ENCODE peak calls at places on chromosomes 7 and 10, in seven cellular contexts. One of them, this sample, is unnamed.

GRCh38 chr10:124150807-124151417 is 57.5 kb upstream of the CHST15 start:
- DNase-seq in IMR-90: no peak
- DNase-seq in adrenal gland: no peak
- DNase-seq in PC-3: no peak
- DNase-seq in left ventricle myocardium inferior: no peak
- DNase-seq in upper lobe of right lung: no peak
- DNase-seq in sigmoid colon: peak; percentile 46
- DNase-seq in this sample: no peak

GRCh38 chr10:95391570-95392249 is 100.9 kb upstream of the PDLIM1 start:
- DNase-seq in IMR-90: peak; percentile 46
- DNase-seq in adrenal gland: no peak
- DNase-seq in PC-3: peak; percentile 19
- DNase-seq in left ventricle myocardium inferior: no peak
- DNase-seq in upper lobe of right lung: no peak
- DNase-seq in sigmoid colon: no peak
- DNase-seq in this sample: no peak

GRCh38 chr7:33903770-33904679 is 1.3 kb upstream of the BMPER start:
- DNase-seq in IMR-90: peak; percentile 45
- DNase-seq in adrenal gland: peak; percentile 20
- DNase-seq in PC-3: no peak
- DNase-seq in left ventricle myocardium inferior: peak; percentile 41
- DNase-seq in upper lobe of right lung: peak; percentile 67
- DNase-seq in sigmoid colon: peak; percentile 67
- DNase-seq in this sample: no peak

GRCh38 chr10:129939416-129940275 is 24.4 kb downstream of the EBF3 start:
- DNase-seq in IMR-90: no peak
- DNase-seq in adrenal gland: no peak
- DNase-seq in PC-3: no peak
- DNase-seq in left ventricle myocardium inferior: peak; percentile 6
- DNase-seq in upper lobe of right lung: no peak
- DNase-seq in sigmoid colon: peak; percentile 35
- DNase-seq in this sample: no peak

GRCh38 chr7:64515330-64515729 is 47.5 kb downstream of the ZNF680 start:
- DNase-seq in IMR-90: no peak
- DNase-seq in adrenal gland: no peak
- DNase-seq in PC-3: peak; percentile 8
- DNase-seq in left ventricle myocardium inferior: no peak
- DNase-seq in upper lobe of right lung: no peak
- DNase-seq in sigmoid colon: no peak
- DNase-seq in this sample: no peak

GRCh38 chr7:20307901-20308300 is 22.8 kb upstream of the ITGB8 start:
- DNase-seq in IMR-90: no peak
- DNase-seq in adrenal gland: no peak
- DNase-seq in PC-3: no peak
- DNase-seq in left ventricle myocardium inferior: no peak
- DNase-seq in upper lobe of right lung: no peak
- DNase-seq in sigmoid colon: no peak
- DNase-seq in this sample: no peak

GRCh38 chr7:34662058-34662457 is 4.0 kb downstream of the NPSR1 start:
- DNase-seq in IMR-90: no peak
- DNase-seq in adrenal gland: no peak
- DNase-seq in PC-3: no peak
- DNase-seq in left ventricle myocardium inferior: no peak
- DNase-seq in upper lobe of right lung: no peak
- DNase-seq in sigmoid colon: no peak
- DNase-seq in this sample: no peak

GRCh38 chr10:50937230-50937907 is 51.9 kb upstream of the A1CF start:
- DNase-seq in IMR-90: peak; percentile 61
- DNase-seq in adrenal gland: no peak
- DNase-seq in PC-3: peak; percentile 90
- DNase-seq in left ventricle myocardium inferior: no peak
- DNase-seq in upper lobe of right lung: no peak
- DNase-seq in sigmoid colon: no peak
- DNase-seq in this sample: peak; percentile 70

GRCh38 chr7:37297546-37297945 is 151.1 kb downstream of the ELMO1 start:
- DNase-seq in IMR-90: no peak
- DNase-seq in adrenal gland: no peak
- DNase-seq in PC-3: no peak
- DNase-seq in left ventricle myocardium inferior: no peak
- DNase-seq in upper lobe of right lung: no peak
- DNase-seq in sigmoid colon: no peak
- DNase-seq in this sample: no peak

GRCh38 chr10:62681211-62681940 is 123.1 kb upstream of the ADO start:
- DNase-seq in IMR-90: no peak
- DNase-seq in adrenal gland: no peak
- DNase-seq in PC-3: no peak
- DNase-seq in left ventricle myocardium inferior: no peak
- DNase-seq in upper lobe of right lung: no peak
- DNase-seq in sigmoid colon: no peak
- DNase-seq in this sample: peak; percentile 27

GRCh38 chr7:105196473-105196872 is 182.5 kb downstream of the KMT2E start:
- DNase-seq in IMR-90: peak; percentile 22
- DNase-seq in adrenal gland: no peak
- DNase-seq in PC-3: no peak
- DNase-seq in left ventricle myocardium inferior: no peak
- DNase-seq in upper lobe of right lung: no peak
- DNase-seq in sigmoid colon: no peak
- DNase-seq in this sample: no peak

GRCh38 chr10:23556727-23557440 is 118.0 kb downstream of the OTUD1 start:
- DNase-seq in IMR-90: peak; percentile 5
- DNase-seq in adrenal gland: no peak
- DNase-seq in PC-3: peak; percentile 54
- DNase-seq in left ventricle myocardium inferior: no peak
- DNase-seq in upper lobe of right lung: no peak
- DNase-seq in sigmoid colon: no peak
- DNase-seq in this sample: no peak

GRCh38 chr10:126166797-126167196 is 221.5 kb downstream of the ADAM12 start:
- DNase-seq in IMR-90: no peak
- DNase-seq in adrenal gland: no peak
- DNase-seq in PC-3: no peak
- DNase-seq in left ventricle myocardium inferior: no peak
- DNase-seq in upper lobe of right lung: no peak
- DNase-seq in sigmoid colon: no peak
- DNase-seq in this sample: no peak

GRCh38 chr10:86969421-86970041 is 1.2 kb downstream of the ADIRF start:
- DNase-seq in IMR-90: peak; percentile 57
- DNase-seq in adrenal gland: peak; percentile 28
- DNase-seq in PC-3: peak; percentile 65
- DNase-seq in left ventricle myocardium inferior: peak; percentile 20
- DNase-seq in upper lobe of right lung: no peak
- DNase-seq in sigmoid colon: peak; percentile 73
- DNase-seq in this sample: peak; percentile 40
- H3K4me1 ChIP-seq in IMR-90: peaks cover 36% of the 10 kb centered on the region
- H3K4me1 ChIP-seq in adrenal gland: peaks cover 33% of the 10 kb centered on the region
- H3K4me1 ChIP-seq in PC-3: peaks cover 59% of the 10 kb centered on the region
- H3K4me1 ChIP-seq in left ventricle myocardium inferior: peaks cover 64% of the 10 kb centered on the region
- H3K4me1 ChIP-seq in upper lobe of right lung: peaks cover 44% of the 10 kb centered on the region
- H3K4me1 ChIP-seq in sigmoid colon: peaks cover 57% of the 10 kb centered on the region
- H3K4me1 ChIP-seq in this sample: peaks cover 5% of the 10 kb centered on the region

GRCh38 chr10:118986815-118987790 is 42.4 kb upstream of the NANOS1 start:
- DNase-seq in IMR-90: no peak
- DNase-seq in adrenal gland: no peak
- DNase-seq in PC-3: no peak
- DNase-seq in left ventricle myocardium inferior: no peak
- DNase-seq in upper lobe of right lung: no peak
- DNase-seq in sigmoid colon: no peak
- DNase-seq in this sample: no peak
- H3K27ac ChIP-seq in IMR-90: no peak overlapping the region
- H3K27ac ChIP-seq in adrenal gland: no peak overlapping the region
- H3K27ac ChIP-seq in PC-3: no peak overlapping the region
- H3K27ac ChIP-seq in left ventricle myocardium inferior: no peak overlapping the region
- H3K27ac ChIP-seq in upper lobe of right lung: no peak overlapping the region
- H3K27ac ChIP-seq in sigmoid colon: no peak overlapping the region
- H3K27ac ChIP-seq in this sample: no peak overlapping the region

GRCh38 chr7:2996141-2996540 is 47.5 kb downstream of the CARD11 start:
- DNase-seq in IMR-90: no peak
- DNase-seq in adrenal gland: no peak
- DNase-seq in PC-3: no peak
- DNase-seq in left ventricle myocardium inferior: no peak
- DNase-seq in upper lobe of right lung: peak; percentile 5
- DNase-seq in sigmoid colon: peak; percentile 39
- DNase-seq in this sample: no peak

GRCh38 chr7:2999078-2999500 is 44.6 kb downstream of the CARD11 start:
- DNase-seq in IMR-90: no peak
- DNase-seq in adrenal gland: no peak
- DNase-seq in PC-3: no peak
- DNase-seq in left ventricle myocardium inferior: no peak
- DNase-seq in upper lobe of right lung: peak; percentile 30
- DNase-seq in sigmoid colon: peak; percentile 13
- DNase-seq in this sample: peak; percentile 58

GRCh38 chr7:3000566-3000965 is 43.1 kb downstream of the CARD11 start:
- DNase-seq in IMR-90: no peak
- DNase-seq in adrenal gland: no peak
- DNase-seq in PC-3: no peak
- DNase-seq in left ventricle myocardium inferior: no peak
- DNase-seq in upper lobe of right lung: peak; percentile 34
- DNase-seq in sigmoid colon: peak; percentile 25
- DNase-seq in this sample: no peak

GRCh38 chr7:2993868-2994267 is 49.8 kb downstream of the CARD11 start:
- DNase-seq in IMR-90: no peak
- DNase-seq in adrenal gland: no peak
- DNase-seq in PC-3: no peak
- DNase-seq in left ventricle myocardium inferior: no peak
- DNase-seq in upper lobe of right lung: no peak
- DNase-seq in sigmoid colon: peak; percentile 18
- DNase-seq in this sample: peak; percentile 81

DNA sequence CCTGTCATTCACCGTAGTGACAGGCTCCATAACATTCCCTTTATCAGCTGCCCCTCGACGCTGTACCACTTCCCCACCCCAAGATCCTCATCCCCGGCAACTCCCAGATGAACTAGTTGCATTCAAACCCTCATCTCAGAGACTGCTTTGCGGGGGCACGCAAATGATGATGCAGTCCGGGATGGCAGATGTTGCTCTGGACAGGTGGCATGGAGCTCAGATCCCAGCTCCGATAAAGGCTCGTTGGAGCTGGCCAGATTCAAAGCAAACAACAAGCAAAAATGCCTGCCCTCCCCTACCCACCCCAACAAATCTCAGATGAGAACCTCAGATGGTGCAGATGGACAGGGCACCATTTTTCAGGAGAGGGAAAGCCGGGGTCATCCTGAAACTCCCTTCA is 46.7 kb downstream of the CARD11 start:
- DNase-seq in IMR-90: no peak
- DNase-seq in adrenal gland: no peak
- DNase-seq in PC-3: no peak
- DNase-seq in left ventricle myocardium inferior: no peak
- DNase-seq in upper lobe of right lung: no peak
- DNase-seq in sigmoid colon: peak; percentile 48
- DNase-seq in this sample: no peak
- H3K4me3 ChIP-seq in IMR-90: no peak overlapping the region
- H3K4me3 ChIP-seq in adrenal gland: no peak overlapping the region
- H3K4me3 ChIP-seq in PC-3: no peak overlapping the region
- H3K4me3 ChIP-seq in left ventricle myocardium inferior: no peak overlapping the region
- H3K4me3 ChIP-seq in upper lobe of right lung: no peak overlapping the region
- H3K4me3 ChIP-seq in sigmoid colon: no peak overlapping the region
- H3K4me3 ChIP-seq in this sample: no peak overlapping the region

GRCh38 chr10:101063162-101063525 is 1.4 kb downstream of the KAZALD1 start:
- DNase-seq in IMR-90: no peak
- DNase-seq in adrenal gland: no peak
- DNase-seq in PC-3: no peak
- DNase-seq in left ventricle myocardium inferior: no peak
- DNase-seq in upper lobe of right lung: no peak
- DNase-seq in sigmoid colon: no peak
- DNase-seq in this sample: no peak

GRCh38 chr10:101065479-101066145 is 3.8 kb downstream of the KAZALD1 start:
- DNase-seq in IMR-90: peak; percentile 68
- DNase-seq in adrenal gland: no peak
- DNase-seq in PC-3: no peak
- DNase-seq in left ventricle myocardium inferior: no peak
- DNase-seq in upper lobe of right lung: no peak
- DNase-seq in sigmoid colon: no peak
- DNase-seq in this sample: peak; percentile 54

GRCh38 chr10:101066146-101066889 is 4.5 kb downstream of the KAZALD1 start:
- DNase-seq in IMR-90: peak; percentile 57
- DNase-seq in adrenal gland: no peak
- DNase-seq in PC-3: peak; percentile 80
- DNase-seq in left ventricle myocardium inferior: peak; percentile 83
- DNase-seq in upper lobe of right lung: peak; percentile 92
- DNase-seq in sigmoid colon: peak; percentile 82
- DNase-seq in this sample: peak; percentile 96

GRCh38 chr10:101063548-101064414 is 2.0 kb downstream of the KAZALD1 start:
- DNase-seq in IMR-90: no peak
- DNase-seq in adrenal gland: no peak
- DNase-seq in PC-3: no peak
- DNase-seq in left ventricle myocardium inferior: no peak
- DNase-seq in upper lobe of right lung: no peak
- DNase-seq in sigmoid colon: no peak
- DNase-seq in this sample: no peak

DNA sequence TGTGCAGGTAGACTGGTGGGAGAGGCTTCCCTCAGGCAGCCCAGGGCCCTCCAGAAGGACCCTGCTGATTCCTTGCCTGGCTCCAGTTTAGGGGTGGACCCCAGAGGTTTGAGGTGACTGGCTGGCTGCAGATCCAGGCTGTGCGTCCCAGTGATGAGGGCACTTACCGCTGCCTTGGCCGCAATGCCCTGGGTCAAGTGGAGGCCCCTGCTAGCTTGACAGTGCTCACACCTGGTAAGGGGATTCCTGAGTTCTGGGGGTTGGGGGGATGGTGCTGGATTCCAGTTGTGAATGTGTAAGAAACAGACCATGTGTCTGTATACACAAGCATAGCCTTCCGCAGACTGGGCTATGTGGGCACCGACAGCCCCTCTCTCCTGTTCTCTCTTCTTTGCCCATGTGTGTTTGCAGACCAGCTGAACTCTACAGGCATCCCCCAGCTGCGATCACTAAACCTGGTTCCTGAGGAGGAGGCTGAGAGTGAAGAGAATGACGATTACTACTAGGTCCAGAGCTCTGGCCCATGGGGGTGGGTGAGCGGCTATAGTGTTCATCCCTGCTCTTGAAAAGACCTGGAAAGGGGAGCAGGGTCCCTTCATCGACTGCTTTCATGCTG is 2.7 kb downstream of the KAZALD1 start:
- DNase-seq in IMR-90: no peak
- DNase-seq in adrenal gland: no peak
- DNase-seq in PC-3: no peak
- DNase-seq in left ventricle myocardium inferior: no peak
- DNase-seq in upper lobe of right lung: no peak
- DNase-seq in sigmoid colon: no peak
- DNase-seq in this sample: no peak
- H3K4me1 ChIP-seq in IMR-90: peaks cover 22% of the 10 kb centered on the region
- H3K4me1 ChIP-seq in adrenal gland: peaks cover 23% of the 10 kb centered on the region
- H3K4me1 ChIP-seq in PC-3: peaks cover 36% of the 10 kb centered on the region
- H3K4me1 ChIP-seq in left ventricle myocardium inferior: peaks cover 84% of the 10 kb centered on the region
- H3K4me1 ChIP-seq in upper lobe of right lung: peaks cover 54% of the 10 kb centered on the region
- H3K4me1 ChIP-seq in sigmoid colon: peaks cover 61% of the 10 kb centered on the region
- H3K4me1 ChIP-seq in this sample: no peaks in the 10 kb centered on the region

DNA sequence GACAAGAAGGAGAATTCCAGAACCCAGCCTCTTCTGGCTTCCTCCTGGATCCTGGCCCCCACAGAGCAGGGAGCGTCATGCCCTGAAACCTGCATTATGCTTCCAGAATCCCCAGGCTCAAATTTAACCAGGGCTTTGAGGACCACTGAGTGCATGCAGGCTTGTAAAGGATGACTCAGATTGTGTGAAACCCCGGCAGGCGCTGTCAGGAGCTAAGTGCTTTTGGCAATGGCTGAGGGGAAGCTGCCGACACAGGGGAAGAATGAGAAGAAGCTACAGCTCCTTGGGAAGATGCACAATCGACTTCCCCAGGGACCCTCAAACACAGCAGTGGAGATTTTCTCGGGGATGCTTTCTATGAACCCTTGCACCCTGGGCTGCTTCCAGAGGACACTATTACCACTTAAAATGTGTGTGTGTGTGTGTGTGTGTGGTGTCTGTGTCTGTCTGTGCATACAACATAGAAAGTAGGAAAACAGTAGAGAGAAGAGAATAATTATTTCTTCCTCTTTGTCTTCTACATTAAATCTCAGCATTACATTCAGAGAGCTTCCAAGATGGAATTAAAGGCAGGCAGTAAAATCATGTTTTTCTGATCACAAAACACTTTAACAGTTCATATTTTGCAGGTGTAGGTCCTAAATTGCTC is 183.5 kb upstream of the INHBA start:
- DNase-seq in IMR-90: peak; percentile 95
- DNase-seq in adrenal gland: no peak
- DNase-seq in PC-3: peak; percentile 70
- DNase-seq in left ventricle myocardium inferior: peak; percentile 28
- DNase-seq in upper lobe of right lung: no peak
- DNase-seq in sigmoid colon: peak; percentile 86
- DNase-seq in this sample: no peak
- H3K27ac ChIP-seq in IMR-90: peak overlapping the region; percentile 88
- H3K27ac ChIP-seq in adrenal gland: no peak overlapping the region
- H3K27ac ChIP-seq in PC-3: peak overlapping the region; percentile 41
- H3K27ac ChIP-seq in left ventricle myocardium inferior: peak overlapping the region; percentile 21
- H3K27ac ChIP-seq in upper lobe of right lung: peak overlapping the region; percentile 30
- H3K27ac ChIP-seq in sigmoid colon: peak overlapping the region; percentile 61
- H3K27ac ChIP-seq in this sample: no peak overlapping the region